ENCODE peak calls at places on chromosomes 1 and 21, in five cellular contexts. Y is PC-9, K is endothelial cell of umbilical vein, U is mesothelial cell of epicardium, D is IMR-90. P is an unnamed sample.
A peak's percentile ranks its signal among the peaks of the same experiment; 100 is the strongest.

GRCh38 chr1:87045757-87046422 is 131.5 kb downstream of the HS2ST1 start:
- DNase-seq in Y (no peak), D (peak; percentile 59), U (no peak), K (no peak), P (no peak)

GRCh38 chr1:153697873-153698647 is 19.6 kb downstream of the NPR1 start:
- DNase-seq in D (no peak), U (no peak), Y (no peak), K (peak; percentile 96), P (no peak)

GRCh38 chr1:54421101-54421504 is 14.9 kb upstream of the SSBP3 start:
- DNase-seq in D (no peak), K (no peak), U (no peak), Y (peak; percentile 66), P (no peak)

GRCh38 chr1:117096871-117097842 is 24.4 kb downstream of the TRIM45 start:
- DNase-seq in U (no peak), K (peak; percentile 44), Y (no peak), D (peak; percentile 64), P (no peak)

GRCh38 chr1:54340876-54341275 is 65.3 kb downstream of the SSBP3 start:
- DNase-seq in U (no peak), Y (no peak), D (no peak), K (no peak), P (no peak)

GRCh38 chr1:18965206-18966173 is 9.0 kb upstream of the IFFO2 start:
- DNase-seq in K (no peak), D (peak; percentile 59), Y (peak; percentile 71), U (no peak), P (no peak)

GRCh38 chr1:111745670-111746613 is 6.7 kb upstream of the INKA2 start:
- DNase-seq in Y (no peak), K (no peak), D (no peak), U (no peak), P (no peak)

GRCh38 chr1:11797525-11798216 is 8.1 kb downstream of the MTHFR start:
- DNase-seq in Y (no peak), D (peak; percentile 51), K (peak; percentile 99), U (no peak), P (no peak)

GRCh38 chr1:59016390-59016789 is 232.5 kb upstream of the JUN start:
- DNase-seq in U (no peak), K (no peak), D (no peak), Y (no peak), P (no peak)

GRCh38 chr1:156097499-156098178 is 15.4 kb upstream of the MEX3A start:
- DNase-seq in U (no peak), D (no peak), K (no peak), Y (no peak), P (no peak)

GRCh38 chr1:47569681-47570470 is 132.0 kb downstream of the FOXD2 start:
- DNase-seq in U (no peak), D (peak; percentile 91), Y (peak; percentile 60), K (peak; percentile 93), P (no peak)

GRCh38 chr1:40663324-40664166 is 1.9 kb downstream of the RIMS3 start:
- DNase-seq in U (no peak), Y (no peak), D (no peak), K (no peak), P (no peak)

GRCh38 chr1:66526991-66527390 is 7.0 kb upstream of the SGIP1 start:
- DNase-seq in Y (no peak), K (no peak), D (no peak), U (no peak), P (no peak)

GRCh38 chr1:59928996-59929395 is 2.4 kb upstream of the CYP2J2 start:
- DNase-seq in D (no peak), K (no peak), Y (no peak), U (no peak), P (no peak)

GRCh38 chr1:44653107-44653964 is 20.9 kb downstream of the TMEM53 start:
- DNase-seq in K (no peak), D (no peak), U (no peak), Y (no peak), P (no peak)
- TF ChIP-seq CTCF in K (no peak), D (no peak), U (no peak), Y (peak; percentile 37), P (no peak)

DNA sequence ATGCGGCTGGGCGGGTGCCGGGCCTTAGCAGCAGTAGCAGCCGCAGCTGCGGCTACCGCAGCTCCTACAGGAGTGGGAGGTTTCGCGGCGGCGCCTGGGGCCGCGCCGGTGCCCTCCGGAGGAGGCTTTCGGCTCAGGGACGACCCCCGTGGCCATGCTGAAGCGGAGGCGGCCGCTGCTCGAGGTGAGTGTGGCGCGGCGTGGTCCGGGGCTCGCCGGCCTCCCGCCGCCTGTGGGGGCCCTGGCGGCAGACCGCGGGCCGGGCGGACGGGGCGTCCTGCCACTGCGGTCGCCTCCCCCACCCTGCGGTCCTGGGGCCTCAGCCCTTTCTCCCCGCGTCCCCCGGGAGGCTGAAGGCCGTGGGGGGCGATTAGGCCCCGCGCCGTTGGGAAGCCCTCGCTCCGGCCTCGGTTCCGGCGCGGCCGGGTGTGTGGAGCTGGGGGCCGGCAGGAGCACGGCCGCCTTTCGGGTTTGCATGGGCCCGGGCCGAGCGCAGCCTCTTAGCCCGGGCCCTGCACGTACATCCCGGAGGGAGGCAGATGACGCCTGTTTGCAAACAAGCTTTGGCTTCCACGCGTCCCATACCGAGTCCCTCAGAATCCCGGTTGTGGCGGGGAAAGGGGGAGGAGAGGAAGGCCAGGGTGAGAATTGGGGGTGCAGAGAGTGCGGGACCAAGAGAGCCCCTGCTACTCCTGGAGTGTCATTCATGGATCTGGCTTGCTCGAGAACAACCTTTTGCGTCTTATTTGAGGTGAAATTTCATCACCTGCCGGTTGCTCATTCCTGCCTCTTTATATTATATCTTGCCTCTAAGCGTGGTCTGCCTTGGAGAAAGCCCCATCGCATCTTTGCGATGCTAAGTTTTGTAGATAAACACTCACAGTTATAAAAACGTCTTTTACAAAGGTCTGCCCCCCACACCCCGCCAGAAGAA is 598 bp downstream of the ZFYVE9 start:
- DNase-seq in D (peak; percentile 52), K (peak; percentile 69), U (peak; percentile 32), Y (peak; percentile 52), P (no peak)
- TF ChIP-seq CTCF in D (peak; percentile 1), K (no peak), U (no peak), Y (no peak), P (no peak)

GRCh38 chr1:89602871-89603404 is 30.0 kb upstream of the LRRC8C start:
- DNase-seq in U (no peak), D (no peak), K (no peak), Y (no peak), P (no peak)

GRCh38 chr1:89600792-89601191 is 32.1 kb upstream of the LRRC8C start:
- DNase-seq in Y (no peak), K (no peak), D (no peak), U (no peak), P (no peak)

GRCh38 chr1:89598450-89599331 is 34.2 kb upstream of the LRRC8C start:
- DNase-seq in K (peak; percentile 68), U (no peak), D (peak; percentile 39), Y (no peak), P (no peak)

GRCh38 chr1:89603651-89604413 is 29.1 kb upstream of the LRRC8C start:
- DNase-seq in Y (no peak), D (peak; percentile 62), K (no peak), U (no peak), P (no peak)

GRCh38 chr1:89599332-89599630 is 33.6 kb upstream of the LRRC8C start:
- DNase-seq in D (no peak), U (no peak), Y (no peak), K (no peak), P (no peak)
- TF ChIP-seq CTCF in D (no peak), U (peak; percentile 28), Y (peak; percentile 35), K (no peak), P (no peak)

DNA sequence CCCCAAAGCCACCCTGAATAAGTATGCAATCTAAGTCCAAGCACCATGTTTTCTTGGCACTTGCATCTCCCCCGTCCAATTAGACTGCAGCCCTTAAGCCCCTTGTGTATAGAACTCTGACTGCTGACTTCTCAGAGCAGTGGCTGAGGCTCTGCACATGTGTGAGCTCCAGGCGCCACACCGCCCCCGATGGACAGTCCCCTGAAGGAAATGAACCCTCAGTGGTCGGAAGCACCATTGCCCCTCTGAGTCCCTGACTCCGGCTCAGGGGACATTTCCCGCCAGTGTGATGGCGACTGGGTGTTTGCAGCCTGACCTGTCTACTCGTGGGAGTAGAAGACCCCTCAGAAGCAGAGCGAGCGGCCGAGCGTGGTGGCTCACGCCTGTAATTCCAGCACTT is 37.2 kb upstream of the SCCPDH start:
- DNase-seq in D (no peak), Y (no peak), K (no peak), U (no peak), P (no peak)
- TF ChIP-seq CTCF in D (no peak), Y (no peak), K (no peak), U (no peak), P (no peak)

GRCh38 chr21:42654179-42654912 is 925 bp downstream of the PDE9A start:
- DNase-seq in K (no peak), D (no peak), Y (peak; percentile 14), U (no peak), P (no peak)
- TF ChIP-seq CTCF in K (no peak), D (no peak), Y (no peak), U (no peak), P (no peak)

DNA sequence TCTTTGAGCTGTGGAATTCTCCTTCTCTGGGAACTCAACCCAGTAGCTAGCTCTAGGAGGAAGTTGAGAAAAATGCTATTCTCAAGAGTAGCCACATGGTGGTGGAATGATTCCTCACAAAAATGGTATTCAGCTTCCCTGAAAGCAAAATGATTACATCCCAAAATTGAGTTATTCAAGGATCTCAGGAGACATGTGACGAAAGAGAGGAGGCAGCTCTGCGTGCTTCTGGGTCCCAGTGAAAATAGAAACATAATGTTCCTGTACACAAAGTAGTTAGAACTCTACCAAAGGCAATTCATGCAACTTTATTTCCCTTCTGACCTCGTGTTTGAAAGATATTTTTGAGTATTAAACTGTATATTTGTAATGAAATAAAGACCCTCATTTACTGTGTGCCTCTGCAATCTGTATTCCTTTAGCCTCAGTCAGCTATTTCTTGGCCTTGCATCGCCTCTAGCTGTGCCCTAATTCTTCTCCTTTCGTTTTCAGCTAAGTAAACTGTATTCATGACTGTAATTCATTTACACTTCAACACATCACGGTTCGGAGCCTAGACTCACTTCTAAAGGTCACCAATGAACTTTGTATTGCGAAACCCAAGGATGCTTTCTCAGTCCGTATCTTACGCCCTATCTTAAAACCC is 167.3 kb downstream of the FASLG start:
- DNase-seq in D (peak; percentile 95), Y (peak; percentile 10), U (no peak), K (peak; percentile 80), P (no peak)
- TF ChIP-seq CTCF in D (peak; percentile 81), Y (peak; percentile 76), U (peak; percentile 69), K (peak; percentile 50), P (no peak)

DNA sequence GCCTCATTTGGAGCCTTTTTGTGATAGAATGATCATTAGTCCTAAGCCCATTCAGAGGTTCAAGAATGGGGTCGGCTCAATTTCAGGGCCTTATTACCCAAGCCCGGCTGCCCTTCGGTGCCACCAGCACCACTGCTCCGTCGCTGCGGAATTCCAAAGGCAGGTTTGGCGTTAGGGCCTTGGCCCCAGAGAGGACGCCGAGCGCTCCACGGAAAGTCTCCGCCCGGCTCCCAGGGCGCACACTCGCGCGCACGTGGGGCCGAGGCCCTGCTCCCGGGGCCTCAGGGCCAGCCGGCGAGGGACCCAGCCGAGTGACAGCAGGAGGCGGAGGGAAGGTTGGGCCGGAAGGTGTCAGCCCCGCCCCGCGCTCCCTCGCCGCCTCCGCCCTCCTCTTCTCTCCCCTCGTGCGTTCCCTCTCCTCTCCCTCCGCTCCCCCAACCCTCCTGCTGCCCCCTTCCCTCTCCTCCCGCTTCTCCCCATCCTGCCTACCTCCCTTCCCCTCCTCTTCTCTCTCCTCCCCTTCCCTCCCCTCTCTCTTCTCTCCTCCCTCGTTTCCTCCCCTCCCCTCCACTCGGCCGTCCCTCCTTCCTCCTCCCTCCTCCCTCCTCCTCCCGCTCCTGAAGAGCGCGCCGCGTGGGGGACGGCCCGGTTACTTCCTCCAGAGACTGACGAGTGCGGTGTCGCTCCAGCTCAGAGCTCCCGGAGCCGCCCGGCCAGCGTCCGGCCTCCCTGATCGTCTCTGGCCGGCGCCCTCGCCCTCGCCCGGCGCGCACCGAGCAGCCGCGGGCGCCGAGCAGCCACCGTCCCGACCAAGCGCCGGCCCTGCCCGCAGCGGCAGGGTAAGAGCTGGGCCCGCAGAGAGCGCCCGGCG is at the start of gene ETS2:
- DNase-seq in D (peak; percentile 92), Y (peak; percentile 83), K (peak; percentile 81), U (peak; percentile 57), P (peak; percentile 57)
- TF ChIP-seq CTCF in D (no peak), Y (peak; percentile 9), K (no peak), U (no peak), P (no peak)

P was measured in omental fat pad.